ENCODE peak calls at places on chromosomes 11 and 22, in four cellular contexts. S, Z, E and U are unnamed samples.

GRCh38 chr11:113577356-113578163 is 102.4 kb upstream of the DRD2 start:
- DNase-seq in S (no peak), E (no peak), Z (peak), U (no peak)

GRCh38 chr11:117824571-117825537 is at the start of gene FXYD2:
- DNase-seq in Z (peak), S (no peak), E (no peak), U (no peak)

GRCh38 chr11:102244681-102245409 is 72.4 kb upstream of the BIRC3 start:
- DNase-seq in S (peak), Z (no peak), E (no peak), U (no peak)

GRCh38 chr22:43116932-43117331 is 6.4 kb downstream of the BIK start:
- DNase-seq in S (no peak), E (no peak), Z (no peak), U (no peak)

GRCh38 chr11:101987370-101987769 is 59.9 kb upstream of the CFAP300 start:
- DNase-seq in Z (no peak), S (no peak), E (no peak), U (no peak)

GRCh38 chr11:71358122-71358728 is 90.0 kb downstream of the DHCR7 start:
- DNase-seq in E (no peak), S (no peak), Z (no peak), U (no peak)

GRCh38 chr11:128356992-128357391 is 230.4 kb downstream of the ETS1 start:
- DNase-seq in E (no peak), Z (peak), S (no peak), U (no peak)

GRCh38 chr22:37259540-37260029 is 15.5 kb upstream of the RAC2 start:
- DNase-seq in S (peak), Z (peak), E (no peak), U (no peak)

GRCh38 chr11:2388431-2389024 is 11.4 kb downstream of the CD81 start:
- DNase-seq in Z (no peak), S (no peak), E (no peak), U (no peak)

GRCh38 chr11:20474176-20474950 is 86.8 kb downstream of the PRMT3 start:
- DNase-seq in S (no peak), Z (no peak), E (no peak), U (no peak)

GRCh38 chr22:22168190-22168940 is 76.2 kb upstream of the VPREB1 start:
- DNase-seq in Z (peak), E (no peak), S (peak), U (no peak)

GRCh38 chr11:27972432-27973170 is 135.4 kb downstream of the KIF18A start:
- DNase-seq in E (no peak), S (peak), Z (no peak), U (no peak)

GRCh38 chr11:77301510-77301909 is at the start of gene GDPD4:
- DNase-seq in S (no peak), Z (no peak), E (no peak), U (no peak)

GRCh38 chr11:27977031-27977430 is 130.9 kb downstream of the KIF18A start:
- DNase-seq in Z (peak), E (no peak), S (peak), U (no peak)

GRCh38 chr11:112300094-112300786 is 39.6 kb upstream of the PLET1 start:
- DNase-seq in E (no peak), Z (no peak), S (no peak), U (no peak)

GRCh38 chr11:65396769-65397745 is 10.6 kb downstream of the FRMD8 start:
- DNase-seq in S (no peak), Z (no peak), E (no peak), U (no peak)

GRCh38 chr11:69348414-69349235 is 54.7 kb downstream of the MYEOV start:
- DNase-seq in E (no peak), S (no peak), Z (no peak), U (no peak)

GRCh38 chr11:123608945-123609344 is 45.5 kb downstream of the SCN3B start:
- DNase-seq in Z (no peak), S (no peak), E (no peak), U (no peak)

GRCh38 chr11:13318498-13319295 is 41.1 kb downstream of the BMAL1 start:
- DNase-seq in Z (no peak), E (no peak), S (no peak), U (no peak)

GRCh38 chr11:1051356-1052132 is 15.0 kb upstream of the MUC6 start:
- DNase-seq in S (no peak), Z (no peak), E (no peak), U (no peak)

GRCh38 chr22:49599691-49600451 is 227.8 kb downstream of the BRD1 start:
- DNase-seq in E (no peak), Z (no peak), S (no peak), U (no peak)

GRCh38 chr11:34274712-34275398 is 83.0 kb downstream of the ABTB2 start:
- DNase-seq in E (no peak), S (peak), Z (peak), U (no peak)

GRCh38 chr22:38353142-38353629 is 36.0 kb upstream of the CSNK1E start:
- DNase-seq in E (peak), Z (peak), S (peak), U (peak)

GRCh38 chr11:33778682-33779081 is 4.4 kb upstream of the FBXO3 start:
- DNase-seq in E (no peak), Z (peak), S (peak), U (no peak)

GRCh38 chr11:14578551-14578956 is 58.4 kb upstream of the PSMA1 start:
- DNase-seq in Z (peak), E (peak), S (peak), U (no peak)

GRCh38 chr11:26846222-26846621 is 124.4 kb upstream of the SLC5A12 start:
- DNase-seq in S (peak), E (no peak), Z (no peak), U (no peak)

GRCh38 chr22:22810018-22810427 is 77.6 kb upstream of the IGLL5 start:
- DNase-seq in S (peak), Z (peak), E (peak), U (no peak)

GRCh38 chr11:96126917-96127595 is 203.1 kb upstream of the MTMR2 start:
- DNase-seq in E (no peak), Z (peak), S (no peak), U (no peak)

GRCh38 chr11:18106688-18107087 is 806 bp upstream of the SAAL1 start:
- DNase-seq in Z (no peak), S (peak), E (no peak), U (no peak)

GRCh38 chr11:62104816-62105610 is 18.8 kb upstream of the INCENP start:
- DNase-seq in S (peak), E (no peak), Z (peak), U (no peak)

GRCh38 chr22:37244114-37244921 is at the start of gene RAC2:
- DNase-seq in Z (peak), E (peak), S (peak), U (no peak)